ENCODE peak calls at places on chromosomes 7 and 10, in six cellular contexts. R is stimulated activated CD8-positive, alpha-beta memory T cell treated with anti-CD3 and anti-CD28 coated beads, Interleukin-4, amount 100 ng/mL, for 48 hours; H is stimulated activated CD4-positive, alpha-beta T cell treated with anti-CD3 and anti-CD28 coated beads, Interleukin-2, amount 100 ng/mL, for 24 hours; U is activated CD4-positive, alpha-beta T cell treated with anti-CD3 and anti-CD28 coated beads, Interleukin-2, amount 50 U/mL, for 48 hours; T is NCI-H1105 treated with DMSO at 0.1 percent for 48 hours; V is HEK293T. G is an unnamed sample.

GRCh38 chr7:31133497-31133896 is 81.4 kb downstream of the ADCYAP1R1 start:
- DNase-seq in V (no peak), R (no peak), T (no peak), U (no peak), H (no peak), G (no peak)

GRCh38 chr7:28986723-28987122 is 28.6 kb upstream of the TRIL start:
- DNase-seq in T (no peak), U (no peak), H (no peak), R (no peak), V (no peak), G (no peak)

GRCh38 chr7:22667562-22668239 is 59.3 kb upstream of the IL6 start:
- DNase-seq in R (no peak), T (no peak), V (no peak), H (no peak), U (no peak), G (no peak)

GRCh38 chr7:1531263-1531978 is 919 bp downstream of the MAFK start:
- DNase-seq in U (peak; percentile 20), H (peak; percentile 44), R (peak; percentile 43), T (peak; percentile 13), V (no peak), G (peak; percentile 45)

GRCh38 chr7:17233643-17234397 is 64.6 kb upstream of the AHR start:
- DNase-seq in H (peak; percentile 37), T (no peak), V (no peak), R (peak; percentile 38), U (peak; percentile 19), G (peak; percentile 45)

GRCh38 chr10:35685402-35685801 is 43.3 kb upstream of the FZD8 start:
- DNase-seq in R (no peak), V (no peak), H (no peak), T (no peak), U (no peak), G (no peak)

GRCh38 chr7:150365673-150366398 is 2.8 kb upstream of the REPIN1 start:
- DNase-seq in H (no peak), R (no peak), T (no peak), V (no peak), U (no peak), G (no peak)

GRCh38 chr7:151146761-151147160 is 20.7 kb downstream of the GBX1 start:
- DNase-seq in R (no peak), T (no peak), H (no peak), U (no peak), V (no peak), G (no peak)

GRCh38 chr7:111697771-111698170 is 135.5 kb upstream of the IMMP2L start:
- DNase-seq in T (no peak), H (no peak), U (no peak), R (no peak), V (no peak), G (no peak)

GRCh38 chr10:110410329-110411046 is 87.2 kb upstream of the DUSP5 start:
- DNase-seq in R (no peak), H (no peak), T (no peak), V (no peak), U (no peak), G (no peak)

GRCh38 chr7:143447500-143447899 is 4.2 kb downstream of the TAS2R60 start:
- DNase-seq in H (no peak), U (no peak), T (peak; percentile 35), R (no peak), V (no peak), G (no peak)

GRCh38 chr10:100886946-100887345 is 25.8 kb upstream of the SLF2 start:
- DNase-seq in T (no peak), U (no peak), H (no peak), R (no peak), V (no peak), G (no peak)

GRCh38 chr10:75202321-75203096 is 8.1 kb upstream of the VDAC2 start:
- DNase-seq in R (peak; percentile 5), V (no peak), H (no peak), T (no peak), U (no peak), G (no peak)

GRCh38 chr10:48333856-48334255 is 27.4 kb downstream of the MAPK8 start:
- DNase-seq in V (no peak), T (no peak), R (no peak), U (no peak), H (no peak), G (no peak)

GRCh38 chr10:29849886-29850285 is 209.5 kb downstream of the JCAD start:
- DNase-seq in U (no peak), T (no peak), R (no peak), H (no peak), V (no peak), G (no peak)

GRCh38 chr7:26704786-26705185 is 159.6 kb downstream of the SKAP2 start:
- DNase-seq in H (no peak), T (no peak), U (no peak), R (no peak), V (no peak), G (no peak)

GRCh38 chr7:151137076-151137611 is 30.4 kb downstream of the GBX1 start:
- DNase-seq in U (no peak), T (no peak), R (no peak), H (no peak), V (peak; percentile 50), G (no peak)

GRCh38 chr7:20558963-20559716 is 56.3 kb upstream of the ABCB5 start:
- DNase-seq in H (no peak), U (no peak), V (no peak), T (no peak), R (no peak), G (no peak)

GRCh38 chr10:120711857-120712256 is 139.3 kb upstream of the WDR11 start:
- DNase-seq in V (no peak), T (no peak), H (no peak), R (no peak), U (no peak), G (no peak)

GRCh38 chr10:10149899-10150298 is 867.8 kb upstream of the CELF2 start:
- DNase-seq in U (no peak), T (no peak), R (no peak), H (no peak), V (no peak), G (no peak)

GRCh38 chr7:3128857-3129256 is 85.2 kb upstream of the CARD11 start:
- DNase-seq in T (no peak), H (no peak), V (no peak), U (no peak), R (no peak), G (no peak)

GRCh38 chr7:44573464-44574285 is at the start of gene DDX56:
- DNase-seq in U (peak; percentile 95), T (peak; percentile 93), V (peak; percentile 95), H (peak; percentile 93), R (peak; percentile 96), G (peak; percentile 86)

GRCh38 chr10:122733450-122733849 is 33.8 kb upstream of the C10orf120 start:
- DNase-seq in H (no peak), V (no peak), T (peak; percentile 9), R (no peak), U (no peak), G (no peak)

GRCh38 chr10:21516270-21517131 is 9.0 kb downstream of the SKIDA1 start:
- DNase-seq in H (peak; percentile 45), T (peak; percentile 43), U (peak; percentile 44), R (peak; percentile 55), V (no peak), G (peak; percentile 42)

GRCh38 chr10:54800677-54801480 is at the start of gene PCDH15:
- DNase-seq in H (no peak), T (peak; percentile 80), U (no peak), R (no peak), V (peak; percentile 51), G (no peak)

GRCh38 chr10:110269641-110270318 is 34.9 kb downstream of the SMNDC1 start:
- DNase-seq in V (no peak), H (no peak), U (no peak), R (no peak), T (no peak), G (no peak)

G was measured in T-helper 9 cell.